ENCODE peak calls at places on chromosomes 11 and 22, in six cellular contexts. V is IMR-90, U is H1, H is neuronal stem cell, S is H9, D is mesenchymal stem cell. L is an unnamed sample.

GRCh38 chr11:109914809-109915653 is 178.2 kb upstream of the ZC3H12C start:
- DNase-seq in V (peak), U (no peak), H (no peak), S (no peak), D (peak), L (peak)

GRCh38 chr11:74055938-74056337 is 47.1 kb upstream of the UCP3 start:
- DNase-seq in V (peak), U (no peak), H (no peak), S (no peak), D (peak), L (no peak)

GRCh38 chr22:38628444-38628843 is 27.7 kb downstream of the FAM227A start:
- DNase-seq in V (no peak), U (no peak), H (no peak), S (no peak), D (no peak), L (peak)

GRCh38 chr22:50092342-50092741 is 2.5 kb downstream of the MOV10L1 start:
- DNase-seq in V (no peak), U (no peak), H (no peak), S (no peak), D (no peak), L (no peak)

GRCh38 chr11:27795955-27796861 is 96.0 kb upstream of the BDNF start:
- DNase-seq in V (peak), U (peak), H (peak), S (peak), D (peak), L (no peak)

GRCh38 chr11:503179-503981 is 3.7 kb downstream of the RNH1 start:
- DNase-seq in V (peak), U (no peak), H (no peak), S (no peak), D (no peak), L (no peak)

GRCh38 chr11:130070109-130070828 is 575 bp downstream of the APLP2 start:
- DNase-seq in V (peak), U (peak), H (no peak), S (peak), D (peak), L (peak)

GRCh38 chr22:49046546-49047305 is 780.9 kb downstream of the BRD1 start:
- DNase-seq in V (no peak), U (peak), H (peak), S (peak), D (no peak), L (no peak)

GRCh38 chr22:17786435-17787158 is 12.3 kb upstream of the BID start:
- DNase-seq in V (no peak), U (no peak), H (peak), S (peak), D (no peak), L (peak)

GRCh38 chr11:95076416-95076815 is 9.7 kb downstream of the SRSF8 start:
- DNase-seq in V (peak), U (no peak), H (no peak), S (no peak), D (peak), L (no peak)

GRCh38 chr11:112288021-112288420 is 27.4 kb upstream of the PLET1 start:
- DNase-seq in V (no peak), U (no peak), H (no peak), S (no peak), D (no peak), L (no peak)

GRCh38 chr11:122628691-122629555 is 26.6 kb upstream of the UBASH3B start:
- DNase-seq in V (peak), U (peak), H (peak), S (peak), D (peak), L (peak)

DNA sequence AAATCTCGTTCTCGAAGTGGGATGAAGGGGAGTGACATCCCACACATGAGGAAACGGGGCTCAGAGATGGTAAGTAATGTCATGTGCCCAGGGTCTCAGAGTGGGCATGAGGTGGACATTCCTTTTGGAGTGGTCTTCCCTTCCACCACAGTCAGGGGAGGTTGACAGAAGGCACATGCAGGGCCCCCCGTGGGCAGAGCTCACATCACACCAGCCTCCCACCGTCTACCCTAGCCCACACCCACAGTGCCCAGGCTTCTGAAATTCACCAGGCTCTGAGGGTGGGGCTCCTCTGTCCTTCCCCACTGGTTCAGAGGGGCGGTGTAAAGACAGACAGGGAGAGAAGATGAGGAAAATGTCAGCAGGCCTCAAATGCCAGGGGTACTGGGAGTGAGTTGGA is 41.1 kb upstream of the TIMP3 start:
- DNase-seq in V (no peak), U (no peak), H (no peak), S (no peak), D (no peak), L (no peak)
- H4K91ac ChIP-seq in V (peak), U (no peak), H (no peak), S (no peak), D (peak), L (no peak)

GRCh38 chr11:69471329-69472052 is 10.0 kb upstream of the LINC01488 start:
- DNase-seq in V (peak), U (no peak), H (peak), S (no peak), D (no peak), L (peak)
- H3K18ac ChIP-seq in V (no peak), U (no peak), H (peak), S (no peak), D (no peak), L (no peak)

GRCh38 chr22:30046716-30047363 is 33.4 kb upstream of the HORMAD2 start:
- DNase-seq in V (no peak), U (no peak), H (no peak), S (no peak), D (no peak), L (no peak)
- H2AFZ ChIP-seq in V (no peak), U (no peak), H (no peak), S (no peak), D (no peak), L (no peak)

GRCh38 chr11:28964811-28965210 is 856.6 kb downstream of the METTL15 start:
- DNase-seq in V (peak), U (no peak), H (no peak), S (no peak), D (no peak), L (peak)
- H4K91ac ChIP-seq in V (peak), U (no peak), H (no peak), S (no peak), D (no peak), L (no peak)

L was measured in trophoblast cell.